ENCODE peak calls at places on chromosomes 5 and 9, in seven cellular contexts. U is H1, L is upper lobe of left lung, Z is heart left ventricle, B is NB4, M is spleen, A is lower leg skin. P is an unnamed sample.
A peak's percentile ranks its signal among the peaks of the same experiment; 100 is the strongest.

GRCh38 chr5:168723037-168723436 is 143.9 kb upstream of the PANK3 start:
- DNase-seq in U (no peak), L (no peak), Z (no peak), B (no peak), M (no peak), A (no peak), P (no peak)

GRCh38 chr9:92180669-92181181 is 65.5 kb upstream of the SPTLC1 start:
- DNase-seq in U (no peak), L (no peak), Z (no peak), B (peak; percentile 71), M (no peak), A (no peak), P (no peak)

GRCh38 chr9:76652894-76653293 is 111.3 kb upstream of the PCA3 start:
- DNase-seq in U (no peak), L (peak; percentile 37), Z (no peak), B (peak; percentile 83), M (peak; percentile 62), A (no peak), P (no peak)

GRCh38 chr9:89360465-89360864 is 42.2 kb downstream of the SECISBP2 start:
- DNase-seq in U (no peak), L (no peak), Z (no peak), B (no peak), M (no peak), A (no peak), P (no peak)

GRCh38 chr5:124819201-124819600 is 72.8 kb upstream of the ZNF608 start:
- DNase-seq in U (no peak), L (no peak), Z (no peak), B (no peak), M (no peak), A (no peak), P (no peak)

GRCh38 chr5:126192226-126192625 is 231.0 kb upstream of the GRAMD2B start:
- DNase-seq in U (no peak), L (no peak), Z (no peak), B (no peak), M (no peak), A (no peak), P (no peak)

GRCh38 chr9:135037521-135038250 is 49.8 kb upstream of the OLFM1 start:
- DNase-seq in U (no peak), L (peak; percentile 7), Z (no peak), B (peak; percentile 44), M (peak; percentile 39), A (no peak), P (no peak)

GRCh38 chr9:113463418-113464285 is at the start of gene RGS3:
- DNase-seq in U (peak; percentile 34), L (peak; percentile 88), Z (peak; percentile 73), B (no peak), M (no peak), A (no peak), P (no peak)

GRCh38 chr9:133729646-133730281 is 8.4 kb downstream of the SARDH start:
- DNase-seq in U (no peak), L (no peak), Z (no peak), B (no peak), M (no peak), A (no peak), P (no peak)

GRCh38 chr9:34555002-34555348 is 32.2 kb upstream of the ENHO start:
- DNase-seq in U (no peak), L (no peak), Z (no peak), B (no peak), M (peak; percentile 60), A (no peak), P (no peak)

GRCh38 chr5:138077064-138077696 is 6.7 kb upstream of the WNT8A start:
- DNase-seq in U (no peak), L (peak; percentile 49), Z (peak; percentile 32), B (peak; percentile 58), M (no peak), A (peak; percentile 46), P (peak; percentile 87)

GRCh38 chr9:82799300-82799699 is 263.6 kb downstream of the RASEF start:
- DNase-seq in U (no peak), L (no peak), Z (no peak), B (no peak), M (no peak), A (no peak), P (no peak)

GRCh38 chr9:124035001-124035650 is 23.6 kb downstream of the LHX2 start:
- DNase-seq in U (no peak), L (no peak), Z (no peak), B (no peak), M (peak; percentile 46), A (no peak), P (no peak)

GRCh38 chr9:89177021-89177400 is 1.6 kb downstream of the SHC3 start:
- DNase-seq in U (no peak), L (no peak), Z (no peak), B (peak; percentile 46), M (no peak), A (no peak), P (no peak)

GRCh38 chr5:124741711-124742496 is 4.5 kb downstream of the ZNF608 start:
- DNase-seq in U (no peak), L (peak; percentile 31), Z (no peak), B (no peak), M (no peak), A (no peak), P (no peak)

DNA sequence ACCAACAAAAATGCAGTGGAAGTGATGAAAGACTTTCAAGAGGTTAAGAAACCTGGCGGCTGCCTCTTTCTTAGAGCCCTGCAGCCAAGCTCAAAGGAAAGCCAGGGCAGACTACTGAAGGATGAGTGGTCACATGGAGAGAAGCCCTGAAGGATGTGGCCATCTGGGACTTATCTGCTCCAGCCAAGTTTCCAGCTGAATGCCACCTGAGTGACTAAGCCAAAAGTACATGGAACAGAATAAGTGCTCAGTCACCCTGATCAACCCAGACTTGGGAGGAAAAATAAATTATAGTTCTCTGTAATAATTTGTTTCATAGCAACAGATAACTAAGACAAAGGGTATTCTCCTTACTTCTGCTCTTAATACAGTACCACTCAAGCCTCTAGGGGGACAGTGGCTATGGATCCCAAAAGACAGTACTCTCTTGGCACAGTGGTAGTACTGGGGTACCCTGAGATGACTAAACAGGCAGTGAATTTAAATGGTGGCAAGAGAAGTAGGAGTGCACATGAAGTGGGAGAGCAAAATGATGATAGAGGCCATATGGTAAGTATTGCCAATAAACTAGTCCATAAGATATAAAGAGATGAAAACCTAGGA is 182.3 kb downstream of the ELAVL2 start:
- DNase-seq in U (no peak), L (no peak), Z (no peak), B (no peak), M (no peak), A (no peak), P (no peak)
- TF ChIP-seq POLR2A in U (no peak), L (no peak), Z (no peak), B (no peak), M (no peak), A (no peak), P (no peak)

DNA sequence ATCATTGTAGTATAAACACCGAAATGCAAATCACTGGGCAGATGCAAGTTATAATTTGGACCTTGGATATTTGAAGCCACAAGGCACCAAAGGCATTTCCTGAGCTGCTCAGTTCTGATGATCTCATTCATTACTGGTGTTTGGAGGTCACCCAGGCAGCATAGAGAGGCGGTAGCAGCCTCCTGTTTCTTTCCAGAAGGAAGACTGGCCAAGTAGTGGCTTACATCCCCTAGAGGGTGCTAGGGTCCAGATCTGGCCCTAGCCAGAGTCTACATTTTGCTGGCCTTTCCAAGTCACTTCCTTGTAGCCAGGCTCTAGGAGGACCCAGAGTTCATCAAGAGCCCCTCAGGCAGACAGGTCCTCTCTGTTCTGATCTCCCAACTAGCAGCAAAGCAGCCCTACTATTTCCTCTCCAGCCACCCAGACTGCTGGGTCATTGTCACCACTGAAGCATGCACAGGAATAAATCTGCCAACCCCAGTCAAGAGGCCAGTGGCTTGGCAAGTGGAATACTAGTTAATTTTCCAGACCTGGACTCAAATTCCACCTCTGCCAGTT is 33.4 kb upstream of the TTC1 start:
- DNase-seq in U (no peak), L (no peak), Z (peak; percentile 22), B (peak; percentile 9), M (no peak), A (no peak), P (no peak)
- TF ChIP-seq POLR2A in U (no peak), L (no peak), Z (no peak), B (no peak), M (no peak), A (no peak), P (no peak)

DNA sequence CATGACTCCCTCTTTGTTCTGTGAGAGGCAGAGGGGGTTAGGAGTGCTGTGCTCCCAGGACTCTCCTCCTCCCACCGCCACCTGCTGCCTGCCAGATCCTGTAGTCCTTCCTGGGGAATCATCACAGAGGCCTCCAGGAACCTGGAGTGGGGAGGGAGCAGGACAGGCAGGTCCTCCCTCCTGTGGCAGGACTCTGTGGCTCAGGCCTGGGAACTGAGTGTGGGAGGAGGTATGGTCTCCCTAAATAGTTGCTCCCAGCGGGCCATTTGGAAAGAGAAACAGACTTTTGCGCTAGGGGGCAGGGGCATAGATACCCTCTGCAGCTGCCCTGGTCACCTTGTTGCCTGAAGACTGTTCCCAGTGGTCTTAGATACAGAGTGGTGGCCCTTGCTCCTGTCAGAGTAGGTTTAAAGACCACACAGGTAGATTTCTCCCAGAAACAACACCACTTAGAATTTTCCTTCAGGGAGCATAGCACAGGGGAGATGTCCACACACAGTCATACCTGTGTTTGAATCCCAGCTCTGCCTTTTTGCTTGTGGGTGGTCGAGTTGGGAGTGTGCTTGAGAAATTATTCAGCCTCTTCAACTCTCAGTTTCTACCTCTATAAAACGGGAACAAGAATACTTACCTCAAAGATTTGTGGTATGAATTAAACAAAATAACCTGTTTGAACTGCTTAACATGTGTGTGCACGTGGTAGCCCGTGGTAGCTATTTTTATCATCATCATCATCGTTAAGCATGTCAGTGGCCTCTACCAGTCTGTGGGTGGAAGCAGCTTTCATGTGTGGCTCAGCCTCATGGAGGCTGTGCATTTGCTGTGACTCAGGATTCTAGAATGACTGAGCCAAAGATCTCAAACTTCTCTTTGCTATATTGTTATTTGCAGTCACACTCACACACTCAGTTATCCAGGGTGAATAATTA is 55.8 kb downstream of the SLC22A5 start:
- DNase-seq in U (no peak), L (no peak), Z (no peak), B (peak; percentile 62), M (peak; percentile 80), A (no peak), P (no peak)
- TF ChIP-seq POLR2A in U (no peak), L (no peak), Z (no peak), B (no peak), M (peak; percentile 24), A (no peak), P (no peak)

GRCh38 chr5:76696254-76696653 is 19.7 kb upstream of the F2R start:
- DNase-seq in U (no peak), L (no peak), Z (no peak), B (no peak), M (no peak), A (no peak), P (no peak)
- TF ChIP-seq POLR2A in U (no peak), L (no peak), Z (no peak), B (no peak), M (no peak), A (no peak), P (no peak)

P was measured in tibial nerve.